ENCODE peak calls at places on chromosome 3, in nine cellular contexts. One of them, this sample, is unnamed.

GRCh38 chr3:103991461-103992115 is 1375.1 kb upstream of the ALCAM start:
- DNase-seq in A549: peak
- DNase-seq in HCT116: peak
- DNase-seq in fibroblast of pulmonary artery: peak
- DNase-seq in endothelial cell: peak
- DNase-seq in stimulated activated CD8-positive, alpha-beta memory T cell treated with anti-CD3 and anti-CD28 coated beads, Interleukin-7, amount 100 ng/mL, for 24 hours: no peak
- DNase-seq in posterior cingulate gyrus: no peak
- DNase-seq in cardiac muscle cell: peak
- DNase-seq in stimulated activated CD4-positive, alpha-beta T cell treated with anti-CD3 and anti-CD28 coated beads, Interleukin-4, amount 100 ng/mL, for 4 hours: no peak
- DNase-seq in this sample: no peak

GRCh38 chr3:69359339-69359893 is 26.5 kb downstream of the FRMD4B start:
- DNase-seq in A549: no peak
- DNase-seq in HCT116: no peak
- DNase-seq in fibroblast of pulmonary artery: no peak
- DNase-seq in endothelial cell: no peak
- DNase-seq in stimulated activated CD8-positive, alpha-beta memory T cell treated with anti-CD3 and anti-CD28 coated beads, Interleukin-7, amount 100 ng/mL, for 24 hours: no peak
- DNase-seq in posterior cingulate gyrus: no peak
- DNase-seq in cardiac muscle cell: no peak
- DNase-seq in stimulated activated CD4-positive, alpha-beta T cell treated with anti-CD3 and anti-CD28 coated beads, Interleukin-4, amount 100 ng/mL, for 4 hours: no peak
- DNase-seq in this sample: no peak

GRCh38 chr3:125374501-125374995 is 577 bp downstream of the ZNF148 start:
- DNase-seq in A549: peak
- DNase-seq in HCT116: no peak
- DNase-seq in fibroblast of pulmonary artery: peak
- DNase-seq in endothelial cell: peak
- DNase-seq in stimulated activated CD8-positive, alpha-beta memory T cell treated with anti-CD3 and anti-CD28 coated beads, Interleukin-7, amount 100 ng/mL, for 24 hours: peak
- DNase-seq in posterior cingulate gyrus: no peak
- DNase-seq in cardiac muscle cell: peak
- DNase-seq in stimulated activated CD4-positive, alpha-beta T cell treated with anti-CD3 and anti-CD28 coated beads, Interleukin-4, amount 100 ng/mL, for 4 hours: peak
- DNase-seq in this sample: no peak

GRCh38 chr3:154060606-154061380 is 60.4 kb upstream of the ARHGEF26 start:
- DNase-seq in A549: no peak
- DNase-seq in HCT116: no peak
- DNase-seq in fibroblast of pulmonary artery: peak
- DNase-seq in endothelial cell: no peak
- DNase-seq in stimulated activated CD8-positive, alpha-beta memory T cell treated with anti-CD3 and anti-CD28 coated beads, Interleukin-7, amount 100 ng/mL, for 24 hours: no peak
- DNase-seq in posterior cingulate gyrus: no peak
- DNase-seq in cardiac muscle cell: peak
- DNase-seq in stimulated activated CD4-positive, alpha-beta T cell treated with anti-CD3 and anti-CD28 coated beads, Interleukin-4, amount 100 ng/mL, for 4 hours: no peak
- DNase-seq in this sample: no peak

GRCh38 chr3:163664466-163664865 is 1413.8 kb downstream of the SI start:
- DNase-seq in A549: no peak
- DNase-seq in HCT116: no peak
- DNase-seq in fibroblast of pulmonary artery: no peak
- DNase-seq in endothelial cell: no peak
- DNase-seq in stimulated activated CD8-positive, alpha-beta memory T cell treated with anti-CD3 and anti-CD28 coated beads, Interleukin-7, amount 100 ng/mL, for 24 hours: no peak
- DNase-seq in posterior cingulate gyrus: no peak
- DNase-seq in cardiac muscle cell: no peak
- DNase-seq in stimulated activated CD4-positive, alpha-beta T cell treated with anti-CD3 and anti-CD28 coated beads, Interleukin-4, amount 100 ng/mL, for 4 hours: no peak
- DNase-seq in this sample: no peak

GRCh38 chr3:142180761-142181362 is 31.5 kb upstream of the TFDP2 start:
- DNase-seq in A549: peak
- DNase-seq in HCT116: peak
- DNase-seq in fibroblast of pulmonary artery: peak
- DNase-seq in endothelial cell: peak
- DNase-seq in stimulated activated CD8-positive, alpha-beta memory T cell treated with anti-CD3 and anti-CD28 coated beads, Interleukin-7, amount 100 ng/mL, for 24 hours: no peak
- DNase-seq in posterior cingulate gyrus: no peak
- DNase-seq in cardiac muscle cell: peak
- DNase-seq in stimulated activated CD4-positive, alpha-beta T cell treated with anti-CD3 and anti-CD28 coated beads, Interleukin-4, amount 100 ng/mL, for 4 hours: no peak
- DNase-seq in this sample: peak

GRCh38 chr3:182618085-182618732 is 175.1 kb upstream of the ATP11B start:
- DNase-seq in A549: peak
- DNase-seq in HCT116: no peak
- DNase-seq in fibroblast of pulmonary artery: peak
- DNase-seq in endothelial cell: no peak
- DNase-seq in stimulated activated CD8-positive, alpha-beta memory T cell treated with anti-CD3 and anti-CD28 coated beads, Interleukin-7, amount 100 ng/mL, for 24 hours: no peak
- DNase-seq in posterior cingulate gyrus: no peak
- DNase-seq in cardiac muscle cell: peak
- DNase-seq in stimulated activated CD4-positive, alpha-beta T cell treated with anti-CD3 and anti-CD28 coated beads, Interleukin-4, amount 100 ng/mL, for 4 hours: no peak
- DNase-seq in this sample: no peak

GRCh38 chr3:27307566-27307965 is 61.6 kb downstream of the NEK10 start:
- DNase-seq in A549: no peak
- DNase-seq in HCT116: no peak
- DNase-seq in fibroblast of pulmonary artery: no peak
- DNase-seq in endothelial cell: no peak
- DNase-seq in stimulated activated CD8-positive, alpha-beta memory T cell treated with anti-CD3 and anti-CD28 coated beads, Interleukin-7, amount 100 ng/mL, for 24 hours: no peak
- DNase-seq in posterior cingulate gyrus: no peak
- DNase-seq in cardiac muscle cell: no peak
- DNase-seq in stimulated activated CD4-positive, alpha-beta T cell treated with anti-CD3 and anti-CD28 coated beads, Interleukin-4, amount 100 ng/mL, for 4 hours: no peak
- DNase-seq in this sample: no peak

GRCh38 chr3:117483839-117484238 is 774.3 kb downstream of the TUSC7 start:
- DNase-seq in A549: no peak
- DNase-seq in HCT116: no peak
- DNase-seq in fibroblast of pulmonary artery: no peak
- DNase-seq in endothelial cell: no peak
- DNase-seq in stimulated activated CD8-positive, alpha-beta memory T cell treated with anti-CD3 and anti-CD28 coated beads, Interleukin-7, amount 100 ng/mL, for 24 hours: no peak
- DNase-seq in posterior cingulate gyrus: no peak
- DNase-seq in cardiac muscle cell: no peak
- DNase-seq in stimulated activated CD4-positive, alpha-beta T cell treated with anti-CD3 and anti-CD28 coated beads, Interleukin-4, amount 100 ng/mL, for 4 hours: no peak
- DNase-seq in this sample: no peak

GRCh38 chr3:8869613-8870012 is 93.7 kb downstream of the RAD18 start:
- DNase-seq in A549: peak
- DNase-seq in HCT116: peak
- DNase-seq in fibroblast of pulmonary artery: peak
- DNase-seq in endothelial cell: no peak
- DNase-seq in stimulated activated CD8-positive, alpha-beta memory T cell treated with anti-CD3 and anti-CD28 coated beads, Interleukin-7, amount 100 ng/mL, for 24 hours: no peak
- DNase-seq in posterior cingulate gyrus: no peak
- DNase-seq in cardiac muscle cell: no peak
- DNase-seq in stimulated activated CD4-positive, alpha-beta T cell treated with anti-CD3 and anti-CD28 coated beads, Interleukin-4, amount 100 ng/mL, for 4 hours: no peak
- DNase-seq in this sample: no peak

GRCh38 chr3:48024401-48024800 is 8.2 kb upstream of the MAP4 start:
- DNase-seq in A549: no peak
- DNase-seq in HCT116: no peak
- DNase-seq in fibroblast of pulmonary artery: no peak
- DNase-seq in endothelial cell: no peak
- DNase-seq in stimulated activated CD8-positive, alpha-beta memory T cell treated with anti-CD3 and anti-CD28 coated beads, Interleukin-7, amount 100 ng/mL, for 24 hours: no peak
- DNase-seq in posterior cingulate gyrus: no peak
- DNase-seq in cardiac muscle cell: no peak
- DNase-seq in stimulated activated CD4-positive, alpha-beta T cell treated with anti-CD3 and anti-CD28 coated beads, Interleukin-4, amount 100 ng/mL, for 4 hours: no peak
- DNase-seq in this sample: no peak

GRCh38 chr3:155739154-155739553 is 5.7 kb downstream of the PLCH1 start:
- DNase-seq in A549: peak
- DNase-seq in HCT116: no peak
- DNase-seq in fibroblast of pulmonary artery: no peak
- DNase-seq in endothelial cell: no peak
- DNase-seq in stimulated activated CD8-positive, alpha-beta memory T cell treated with anti-CD3 and anti-CD28 coated beads, Interleukin-7, amount 100 ng/mL, for 24 hours: no peak
- DNase-seq in posterior cingulate gyrus: no peak
- DNase-seq in cardiac muscle cell: no peak
- DNase-seq in stimulated activated CD4-positive, alpha-beta T cell treated with anti-CD3 and anti-CD28 coated beads, Interleukin-4, amount 100 ng/mL, for 4 hours: no peak
- DNase-seq in this sample: no peak

GRCh38 chr3:157581331-157581730 is 78.1 kb upstream of the VEPH1 start:
- DNase-seq in A549: no peak
- DNase-seq in HCT116: no peak
- DNase-seq in fibroblast of pulmonary artery: no peak
- DNase-seq in endothelial cell: no peak
- DNase-seq in stimulated activated CD8-positive, alpha-beta memory T cell treated with anti-CD3 and anti-CD28 coated beads, Interleukin-7, amount 100 ng/mL, for 24 hours: no peak
- DNase-seq in posterior cingulate gyrus: no peak
- DNase-seq in cardiac muscle cell: no peak
- DNase-seq in stimulated activated CD4-positive, alpha-beta T cell treated with anti-CD3 and anti-CD28 coated beads, Interleukin-4, amount 100 ng/mL, for 4 hours: no peak
- DNase-seq in this sample: no peak

GRCh38 chr3:13378155-13378554 is 42.0 kb downstream of the NUP210 start:
- DNase-seq in A549: no peak
- DNase-seq in HCT116: no peak
- DNase-seq in fibroblast of pulmonary artery: no peak
- DNase-seq in endothelial cell: no peak
- DNase-seq in stimulated activated CD8-positive, alpha-beta memory T cell treated with anti-CD3 and anti-CD28 coated beads, Interleukin-7, amount 100 ng/mL, for 24 hours: no peak
- DNase-seq in posterior cingulate gyrus: no peak
- DNase-seq in cardiac muscle cell: no peak
- DNase-seq in stimulated activated CD4-positive, alpha-beta T cell treated with anti-CD3 and anti-CD28 coated beads, Interleukin-4, amount 100 ng/mL, for 4 hours: no peak
- DNase-seq in this sample: no peak

GRCh38 chr3:15324335-15324734 is 8.1 kb downstream of the SH3BP5 start:
- DNase-seq in A549: no peak
- DNase-seq in HCT116: no peak
- DNase-seq in fibroblast of pulmonary artery: peak
- DNase-seq in endothelial cell: no peak
- DNase-seq in stimulated activated CD8-positive, alpha-beta memory T cell treated with anti-CD3 and anti-CD28 coated beads, Interleukin-7, amount 100 ng/mL, for 24 hours: no peak
- DNase-seq in posterior cingulate gyrus: no peak
- DNase-seq in cardiac muscle cell: no peak
- DNase-seq in stimulated activated CD4-positive, alpha-beta T cell treated with anti-CD3 and anti-CD28 coated beads, Interleukin-4, amount 100 ng/mL, for 4 hours: no peak
- DNase-seq in this sample: no peak

GRCh38 chr3:139564290-139564861 is 24.8 kb upstream of the RBP1 start:
- DNase-seq in A549: no peak
- DNase-seq in HCT116: peak
- DNase-seq in fibroblast of pulmonary artery: peak
- DNase-seq in endothelial cell: peak
- DNase-seq in stimulated activated CD8-positive, alpha-beta memory T cell treated with anti-CD3 and anti-CD28 coated beads, Interleukin-7, amount 100 ng/mL, for 24 hours: no peak
- DNase-seq in posterior cingulate gyrus: no peak
- DNase-seq in cardiac muscle cell: peak
- DNase-seq in stimulated activated CD4-positive, alpha-beta T cell treated with anti-CD3 and anti-CD28 coated beads, Interleukin-4, amount 100 ng/mL, for 4 hours: no peak
- DNase-seq in this sample: no peak

GRCh38 chr3:57152150-57152549 is 13.0 kb downstream of the IL17RD start:
- DNase-seq in A549: no peak
- DNase-seq in HCT116: no peak
- DNase-seq in fibroblast of pulmonary artery: no peak
- DNase-seq in endothelial cell: no peak
- DNase-seq in stimulated activated CD8-positive, alpha-beta memory T cell treated with anti-CD3 and anti-CD28 coated beads, Interleukin-7, amount 100 ng/mL, for 24 hours: no peak
- DNase-seq in posterior cingulate gyrus: no peak
- DNase-seq in cardiac muscle cell: peak
- DNase-seq in stimulated activated CD4-positive, alpha-beta T cell treated with anti-CD3 and anti-CD28 coated beads, Interleukin-4, amount 100 ng/mL, for 4 hours: no peak
- DNase-seq in this sample: no peak

GRCh38 chr3:58586776-58587192 is 9.6 kb upstream of the FAM107A start:
- DNase-seq in A549: no peak
- DNase-seq in HCT116: no peak
- DNase-seq in fibroblast of pulmonary artery: no peak
- DNase-seq in endothelial cell: no peak
- DNase-seq in stimulated activated CD8-positive, alpha-beta memory T cell treated with anti-CD3 and anti-CD28 coated beads, Interleukin-7, amount 100 ng/mL, for 24 hours: no peak
- DNase-seq in posterior cingulate gyrus: no peak
- DNase-seq in cardiac muscle cell: peak
- DNase-seq in stimulated activated CD4-positive, alpha-beta T cell treated with anti-CD3 and anti-CD28 coated beads, Interleukin-4, amount 100 ng/mL, for 4 hours: no peak
- DNase-seq in this sample: no peak

GRCh38 chr3:187368251-187368733 is at the start of gene RTP4:
- DNase-seq in A549: no peak
- DNase-seq in HCT116: no peak
- DNase-seq in fibroblast of pulmonary artery: peak
- DNase-seq in endothelial cell: no peak
- DNase-seq in stimulated activated CD8-positive, alpha-beta memory T cell treated with anti-CD3 and anti-CD28 coated beads, Interleukin-7, amount 100 ng/mL, for 24 hours: no peak
- DNase-seq in posterior cingulate gyrus: peak
- DNase-seq in cardiac muscle cell: no peak
- DNase-seq in stimulated activated CD4-positive, alpha-beta T cell treated with anti-CD3 and anti-CD28 coated beads, Interleukin-4, amount 100 ng/mL, for 4 hours: peak
- DNase-seq in this sample: peak

GRCh38 chr3:129985113-129985512 is 10.6 kb downstream of the TRH start:
- DNase-seq in A549: no peak
- DNase-seq in HCT116: no peak
- DNase-seq in fibroblast of pulmonary artery: no peak
- DNase-seq in endothelial cell: no peak
- DNase-seq in stimulated activated CD8-positive, alpha-beta memory T cell treated with anti-CD3 and anti-CD28 coated beads, Interleukin-7, amount 100 ng/mL, for 24 hours: no peak
- DNase-seq in posterior cingulate gyrus: no peak
- DNase-seq in cardiac muscle cell: no peak
- DNase-seq in stimulated activated CD4-positive, alpha-beta T cell treated with anti-CD3 and anti-CD28 coated beads, Interleukin-4, amount 100 ng/mL, for 4 hours: no peak
- DNase-seq in this sample: no peak

GRCh38 chr3:72961766-72962165 is 34.8 kb upstream of the PPP4R2 start:
- DNase-seq in A549: no peak
- DNase-seq in HCT116: no peak
- DNase-seq in fibroblast of pulmonary artery: no peak
- DNase-seq in endothelial cell: no peak
- DNase-seq in stimulated activated CD8-positive, alpha-beta memory T cell treated with anti-CD3 and anti-CD28 coated beads, Interleukin-7, amount 100 ng/mL, for 24 hours: no peak
- DNase-seq in posterior cingulate gyrus: no peak
- DNase-seq in cardiac muscle cell: no peak
- DNase-seq in stimulated activated CD4-positive, alpha-beta T cell treated with anti-CD3 and anti-CD28 coated beads, Interleukin-4, amount 100 ng/mL, for 4 hours: no peak
- DNase-seq in this sample: no peak

GRCh38 chr3:123027292-123028232 is at the start of gene SEMA5B:
- DNase-seq in A549: peak
- DNase-seq in HCT116: no peak
- DNase-seq in fibroblast of pulmonary artery: no peak
- DNase-seq in endothelial cell: peak
- DNase-seq in stimulated activated CD8-positive, alpha-beta memory T cell treated with anti-CD3 and anti-CD28 coated beads, Interleukin-7, amount 100 ng/mL, for 24 hours: no peak
- DNase-seq in posterior cingulate gyrus: peak
- DNase-seq in cardiac muscle cell: peak
- DNase-seq in stimulated activated CD4-positive, alpha-beta T cell treated with anti-CD3 and anti-CD28 coated beads, Interleukin-4, amount 100 ng/mL, for 4 hours: no peak
- DNase-seq in this sample: peak

GRCh38 chr3:15063238-15063637 is 1.9 kb downstream of the MRPS25 start:
- DNase-seq in A549: no peak
- DNase-seq in HCT116: no peak
- DNase-seq in fibroblast of pulmonary artery: no peak
- DNase-seq in endothelial cell: no peak
- DNase-seq in stimulated activated CD8-positive, alpha-beta memory T cell treated with anti-CD3 and anti-CD28 coated beads, Interleukin-7, amount 100 ng/mL, for 24 hours: no peak
- DNase-seq in posterior cingulate gyrus: no peak
- DNase-seq in cardiac muscle cell: no peak
- DNase-seq in stimulated activated CD4-positive, alpha-beta T cell treated with anti-CD3 and anti-CD28 coated beads, Interleukin-4, amount 100 ng/mL, for 4 hours: no peak
- DNase-seq in this sample: no peak

GRCh38 chr3:173411288-173412064 is 13.9 kb downstream of the NLGN1 start:
- DNase-seq in A549: peak
- DNase-seq in HCT116: peak
- DNase-seq in fibroblast of pulmonary artery: peak
- DNase-seq in endothelial cell: peak
- DNase-seq in stimulated activated CD8-positive, alpha-beta memory T cell treated with anti-CD3 and anti-CD28 coated beads, Interleukin-7, amount 100 ng/mL, for 24 hours: no peak
- DNase-seq in posterior cingulate gyrus: no peak
- DNase-seq in cardiac muscle cell: peak
- DNase-seq in stimulated activated CD4-positive, alpha-beta T cell treated with anti-CD3 and anti-CD28 coated beads, Interleukin-4, amount 100 ng/mL, for 4 hours: no peak
- DNase-seq in this sample: no peak

GRCh38 chr3:164577667-164578066 is 500.6 kb downstream of the SI start:
- DNase-seq in A549: no peak
- DNase-seq in HCT116: no peak
- DNase-seq in fibroblast of pulmonary artery: no peak
- DNase-seq in endothelial cell: no peak
- DNase-seq in stimulated activated CD8-positive, alpha-beta memory T cell treated with anti-CD3 and anti-CD28 coated beads, Interleukin-7, amount 100 ng/mL, for 24 hours: no peak
- DNase-seq in posterior cingulate gyrus: no peak
- DNase-seq in cardiac muscle cell: no peak
- DNase-seq in stimulated activated CD4-positive, alpha-beta T cell treated with anti-CD3 and anti-CD28 coated beads, Interleukin-4, amount 100 ng/mL, for 4 hours: no peak
- DNase-seq in this sample: no peak

GRCh38 chr3:161600185-161600584 is 103.6 kb downstream of the OTOL1 start:
- DNase-seq in A549: peak
- DNase-seq in HCT116: no peak
- DNase-seq in fibroblast of pulmonary artery: no peak
- DNase-seq in endothelial cell: no peak
- DNase-seq in stimulated activated CD8-positive, alpha-beta memory T cell treated with anti-CD3 and anti-CD28 coated beads, Interleukin-7, amount 100 ng/mL, for 24 hours: no peak
- DNase-seq in posterior cingulate gyrus: no peak
- DNase-seq in cardiac muscle cell: no peak
- DNase-seq in stimulated activated CD4-positive, alpha-beta T cell treated with anti-CD3 and anti-CD28 coated beads, Interleukin-4, amount 100 ng/mL, for 4 hours: no peak
- DNase-seq in this sample: no peak

GRCh38 chr3:87041191-87041590 is 50.2 kb upstream of the VGLL3 start:
- DNase-seq in A549: no peak
- DNase-seq in HCT116: no peak
- DNase-seq in fibroblast of pulmonary artery: no peak
- DNase-seq in endothelial cell: no peak
- DNase-seq in stimulated activated CD8-positive, alpha-beta memory T cell treated with anti-CD3 and anti-CD28 coated beads, Interleukin-7, amount 100 ng/mL, for 24 hours: no peak
- DNase-seq in posterior cingulate gyrus: no peak
- DNase-seq in cardiac muscle cell: no peak
- DNase-seq in stimulated activated CD4-positive, alpha-beta T cell treated with anti-CD3 and anti-CD28 coated beads, Interleukin-4, amount 100 ng/mL, for 4 hours: no peak
- DNase-seq in this sample: no peak

GRCh38 chr3:42191443-42191747 is 74.6 kb downstream of the CCK start:
- DNase-seq in A549: no peak
- DNase-seq in HCT116: no peak
- DNase-seq in fibroblast of pulmonary artery: no peak
- DNase-seq in endothelial cell: no peak
- DNase-seq in stimulated activated CD8-positive, alpha-beta memory T cell treated with anti-CD3 and anti-CD28 coated beads, Interleukin-7, amount 100 ng/mL, for 24 hours: no peak
- DNase-seq in posterior cingulate gyrus: no peak
- DNase-seq in cardiac muscle cell: no peak
- DNase-seq in stimulated activated CD4-positive, alpha-beta T cell treated with anti-CD3 and anti-CD28 coated beads, Interleukin-4, amount 100 ng/mL, for 4 hours: no peak
- DNase-seq in this sample: no peak

GRCh38 chr3:160133757-160134156 is 91.5 kb upstream of the C3orf80 start:
- DNase-seq in A549: peak
- DNase-seq in HCT116: peak
- DNase-seq in fibroblast of pulmonary artery: peak
- DNase-seq in endothelial cell: peak
- DNase-seq in stimulated activated CD8-positive, alpha-beta memory T cell treated with anti-CD3 and anti-CD28 coated beads, Interleukin-7, amount 100 ng/mL, for 24 hours: no peak
- DNase-seq in posterior cingulate gyrus: no peak
- DNase-seq in cardiac muscle cell: peak
- DNase-seq in stimulated activated CD4-positive, alpha-beta T cell treated with anti-CD3 and anti-CD28 coated beads, Interleukin-4, amount 100 ng/mL, for 4 hours: no peak
- DNase-seq in this sample: no peak

GRCh38 chr3:66625464-66626216 is 124.8 kb upstream of the LRIG1 start:
- DNase-seq in A549: no peak
- DNase-seq in HCT116: no peak
- DNase-seq in fibroblast of pulmonary artery: peak
- DNase-seq in endothelial cell: no peak
- DNase-seq in stimulated activated CD8-positive, alpha-beta memory T cell treated with anti-CD3 and anti-CD28 coated beads, Interleukin-7, amount 100 ng/mL, for 24 hours: no peak
- DNase-seq in posterior cingulate gyrus: no peak
- DNase-seq in cardiac muscle cell: no peak
- DNase-seq in stimulated activated CD4-positive, alpha-beta T cell treated with anti-CD3 and anti-CD28 coated beads, Interleukin-4, amount 100 ng/mL, for 4 hours: no peak
- DNase-seq in this sample: no peak

GRCh38 chr3:173902866-173903265 is 505.3 kb downstream of the NLGN1 start:
- DNase-seq in A549: no peak
- DNase-seq in HCT116: no peak
- DNase-seq in fibroblast of pulmonary artery: no peak
- DNase-seq in endothelial cell: no peak
- DNase-seq in stimulated activated CD8-positive, alpha-beta memory T cell treated with anti-CD3 and anti-CD28 coated beads, Interleukin-7, amount 100 ng/mL, for 24 hours: no peak
- DNase-seq in posterior cingulate gyrus: no peak
- DNase-seq in cardiac muscle cell: no peak
- DNase-seq in stimulated activated CD4-positive, alpha-beta T cell treated with anti-CD3 and anti-CD28 coated beads, Interleukin-4, amount 100 ng/mL, for 4 hours: no peak
- DNase-seq in this sample: no peak

This sample was measured in activated T-cell treated with anti-CD3 and anti-CD28 coated beads, Interleukin-2, amount 50 U/mL, for 1 hour.